ENCODE peak calls at places on chromosomes 3 and 15, in nine cellular contexts. O, J, W, X, R, I, Y, A and D are unnamed samples.

GRCh38 chr3:69791111-69791510 is 51.8 kb downstream of the MITF start:
- DNase-seq in R (peak), O (no peak), Y (peak), X (peak), A (peak), W (peak), J (peak), I (peak), D (peak)

GRCh38 chr3:107845355-107846281 is 245.2 kb downstream of the CD47 start:
- DNase-seq in O (no peak), I (peak), A (no peak), R (peak), Y (peak), J (no peak), W (no peak), X (no peak), D (peak)

GRCh38 chr15:77475898-77476297 is 55.2 kb downstream of the HMG20A start:
- DNase-seq in W (no peak), I (no peak), R (no peak), X (no peak), O (no peak), Y (no peak), A (no peak), J (no peak), D (no peak)

GRCh38 chr3:193788189-193788946 is 195.4 kb downstream of the OPA1 start:
- DNase-seq in R (peak), X (no peak), O (peak), A (peak), I (peak), W (peak), Y (peak), J (peak), D (no peak)

GRCh38 chr3:123158330-123158729 is 43.4 kb upstream of the SEC22A start:
- DNase-seq in Y (peak), X (no peak), I (no peak), O (no peak), W (no peak), J (no peak), A (peak), R (no peak), D (no peak)

GRCh38 chr15:44956388-44956787 is at the start of gene TERB2:
- DNase-seq in Y (no peak), J (no peak), R (no peak), X (no peak), I (no peak), A (no peak), W (no peak), O (no peak), D (no peak)

GRCh38 chr15:78051622-78052405 is 25.7 kb downstream of the TBC1D2B start:
- DNase-seq in Y (no peak), A (peak), W (peak), X (no peak), O (no peak), J (peak), R (no peak), I (peak), D (no peak)

GRCh38 chr3:125057186-125057850 is 1.5 kb upstream of the HEG1 start:
- DNase-seq in J (peak), A (peak), I (peak), X (no peak), O (no peak), R (peak), Y (peak), W (no peak), D (no peak)

GRCh38 chr3:126461450-126462070 is 14.1 kb downstream of the ZXDC start:
- DNase-seq in J (no peak), Y (no peak), I (no peak), O (no peak), R (no peak), X (no peak), W (no peak), A (no peak), D (no peak)

GRCh38 chr3:195394024-195394423 is 48.8 kb downstream of the ACAP2 start:
- DNase-seq in Y (no peak), W (no peak), I (no peak), O (peak), J (no peak), R (no peak), A (no peak), X (no peak), D (no peak)

GRCh38 chr3:169390310-169390731 is 273.2 kb downstream of the MECOM start:
- DNase-seq in O (peak), Y (peak), X (no peak), J (peak), A (no peak), W (peak), R (peak), I (peak), D (peak)

GRCh38 chr15:99644913-99645549 is 79.2 kb downstream of the MEF2A start:
- DNase-seq in J (no peak), Y (no peak), A (no peak), I (no peak), R (no peak), X (no peak), W (no peak), O (no peak), D (no peak)

GRCh38 chr3:13492976-13493866 is 13.1 kb downstream of the HDAC11 start:
- DNase-seq in W (no peak), A (no peak), R (no peak), I (no peak), Y (no peak), X (no peak), J (no peak), O (no peak), D (no peak)

GRCh38 chr3:16350041-16350952 is 85.3 kb downstream of the OXNAD1 start:
- DNase-seq in A (no peak), X (no peak), I (peak), R (peak), W (no peak), O (no peak), J (peak), Y (peak), D (peak)

GRCh38 chr3:146165370-146165769 is 4.4 kb upstream of the PLOD2 start:
- DNase-seq in W (no peak), I (peak), J (peak), Y (peak), A (no peak), R (peak), O (no peak), X (no peak), D (peak)

GRCh38 chr3:69712933-69713332 is 26.3 kb upstream of the MITF start:
- DNase-seq in R (no peak), X (no peak), J (no peak), A (no peak), W (no peak), I (no peak), Y (peak), O (no peak), D (no peak)

GRCh38 chr3:13416002-13416793 is 3.9 kb downstream of the NUP210 start:
- DNase-seq in I (no peak), Y (no peak), J (no peak), O (peak), W (no peak), A (no peak), X (no peak), R (no peak), D (no peak)

GRCh38 chr15:66625531-66625930 is 59.7 kb upstream of the LCTL start:
- DNase-seq in W (no peak), I (no peak), X (no peak), R (no peak), A (no peak), O (no peak), J (no peak), Y (no peak), D (no peak)

GRCh38 chr3:24389108-24390090 is 105.3 kb downstream of the THRB start:
- DNase-seq in O (no peak), X (no peak), Y (peak), W (peak), R (peak), A (no peak), J (no peak), I (no peak), D (no peak)

GRCh38 chr3:177935008-177935407 is 601.2 kb upstream of the KCNMB2 start:
- DNase-seq in R (no peak), X (no peak), W (no peak), I (peak), A (peak), J (no peak), Y (no peak), O (no peak), D (no peak)

GRCh38 chr3:188446791-188447190 is 292.8 kb downstream of the LPP start:
- DNase-seq in O (peak), X (no peak), W (no peak), R (no peak), I (no peak), J (no peak), Y (no peak), A (no peak), D (no peak)

GRCh38 chr3:174035317-174035886 is 637.9 kb downstream of the NLGN1 start:
- DNase-seq in R (peak), O (no peak), W (no peak), Y (no peak), A (peak), J (peak), X (no peak), I (peak), D (no peak)

GRCh38 chr3:162718697-162719096 is 1222.1 kb downstream of the OTOL1 start:
- DNase-seq in I (peak), A (no peak), O (no peak), R (no peak), X (no peak), J (peak), Y (no peak), W (no peak), D (no peak)

GRCh38 chr3:170387952-170388351 is 30.4 kb downstream of the SKIL start:
- DNase-seq in O (no peak), R (peak), I (peak), A (no peak), Y (no peak), J (peak), X (no peak), W (no peak), D (no peak)

GRCh38 chr3:35597490-35597889 is 41.8 kb upstream of the ARPP21 start:
- DNase-seq in X (no peak), I (no peak), O (no peak), Y (no peak), R (no peak), J (no peak), A (no peak), W (no peak), D (no peak)

GRCh38 chr3:35596611-35597010 is 42.7 kb upstream of the ARPP21 start:
- DNase-seq in W (no peak), A (no peak), Y (no peak), I (no peak), R (no peak), X (no peak), J (no peak), O (no peak), D (no peak)

GRCh38 chr3:35594739-35595138 is 44.6 kb upstream of the ARPP21 start:
- DNase-seq in Y (no peak), R (no peak), W (no peak), A (no peak), X (no peak), O (no peak), I (no peak), J (no peak), D (no peak)

GRCh38 chr3:35592589-35593295 is 46.6 kb upstream of the ARPP21 start:
- DNase-seq in O (peak), W (no peak), X (no peak), A (no peak), Y (no peak), R (no peak), J (no peak), I (no peak), D (no peak)
- TF ChIP-seq CTCF in O (no peak), W (no peak), X (no peak), A (no peak), Y (no peak), R (no peak), J (no peak), I (no peak), D (no peak)

GRCh38 chr3:48465237-48465530 is 18.6 kb downstream of the ATRIP start:
- DNase-seq in W (no peak), A (no peak), X (no peak), O (no peak), Y (no peak), I (no peak), J (no peak), R (no peak), D (no peak)
- H3K4me3 ChIP-seq in W (no peak), A (no peak), X (peak), O (no peak), Y (no peak), I (no peak), J (no peak), R (no peak), D (no peak)

GRCh38 chr3:73188707-73189106 is 127.2 kb downstream of the EBLN2 start:
- DNase-seq in X (no peak), J (no peak), R (no peak), A (no peak), W (no peak), Y (no peak), I (no peak), O (no peak), D (no peak)

DNA sequence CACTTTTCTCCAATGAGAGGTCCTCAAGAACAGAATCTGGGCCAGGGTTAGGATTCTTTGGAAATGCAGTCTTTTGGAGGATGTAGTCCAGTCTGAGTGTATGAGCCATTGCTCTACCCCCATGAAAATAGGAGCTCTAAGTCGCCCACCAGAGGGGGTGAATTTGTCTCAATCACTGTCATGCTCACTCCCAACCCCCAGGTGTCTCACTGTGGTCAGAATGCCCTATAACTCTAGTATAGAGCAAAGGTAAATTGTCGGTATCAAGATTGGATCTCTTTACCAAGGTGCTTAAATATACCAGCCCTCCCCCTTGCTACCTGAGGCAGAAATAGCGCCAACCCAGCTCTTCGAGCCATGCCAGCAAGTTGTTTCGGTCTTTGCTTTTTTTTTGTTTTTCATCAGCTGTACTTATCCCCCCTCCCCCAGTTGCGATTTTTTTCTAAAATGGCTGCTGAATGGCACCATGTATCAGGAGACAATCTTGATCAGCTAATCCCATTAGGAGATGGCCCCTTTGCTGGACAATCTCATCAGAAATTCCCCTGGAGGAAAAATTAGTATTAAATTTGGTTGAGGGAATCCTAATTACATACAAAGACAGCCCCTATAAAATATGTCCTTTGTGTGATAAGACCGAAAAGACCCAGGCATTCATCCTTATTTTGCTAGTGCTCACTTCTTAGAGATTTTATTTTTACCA is 130.7 kb downstream of the EBLN2 start:
- DNase-seq in J (no peak), Y (no peak), R (no peak), W (no peak), A (no peak), I (no peak), O (peak), X (no peak), D (no peak)
- TF ChIP-seq CTCF in J (no peak), Y (peak), R (peak), W (peak), A (no peak), I (no peak), O (no peak), X (no peak), D (peak)

GRCh38 chr3:37245003-37245402 is 70.6 kb upstream of the LRRFIP2 start:
- DNase-seq in A (no peak), O (no peak), J (no peak), X (no peak), Y (no peak), R (no peak), I (no peak), W (no peak), D (no peak)
- H3K4me3 ChIP-seq in A (peak), O (peak), J (peak), X (peak), Y (peak), R (peak), I (peak), W (no peak), D (peak)

GRCh38 chr3:115624898-115625297 is 1.6 kb downstream of the GAP43 start:
- DNase-seq in W (no peak), J (no peak), I (no peak), Y (no peak), O (no peak), R (no peak), X (no peak), A (no peak), D (no peak)
- TF ChIP-seq CTCF in W (no peak), J (no peak), I (no peak), Y (no peak), O (no peak), R (no peak), X (no peak), A (no peak), D (no peak)